ENCODE peak calls at places on chromosomes 11 and 22, in ten cellular contexts. V, E, P, R, S, I, Y, B, U and Q are unnamed samples.

GRCh38 chr22:27107005-27107404 is 449.6 kb downstream of the MIAT start:
- DNase-seq in V (no peak), E (no peak), P (no peak), R (no peak), S (no peak), I (no peak), Y (no peak), B (no peak), U (no peak), Q (no peak)

GRCh38 chr22:31090217-31091085 is 9.3 kb downstream of the SMTN start:
- DNase-seq in V (peak), E (no peak), P (no peak), R (no peak), S (no peak), I (no peak), Y (no peak), B (peak), U (no peak), Q (no peak)

GRCh38 chr22:45615364-45615763 is 56.3 kb upstream of the ATXN10 start:
- DNase-seq in V (no peak), E (no peak), P (no peak), R (no peak), S (no peak), I (no peak), Y (peak), B (no peak), U (no peak), Q (no peak)

GRCh38 chr11:7252683-7253213 is 1.0 kb downstream of the SYT9 start:
- DNase-seq in V (no peak), E (no peak), P (no peak), R (no peak), S (no peak), I (no peak), Y (no peak), B (no peak), U (no peak), Q (no peak)

GRCh38 chr11:84564180-84564866 is 1062.8 kb downstream of the DLG2 start:
- DNase-seq in V (peak), E (no peak), P (peak), R (no peak), S (peak), I (no peak), Y (peak), B (peak), U (peak), Q (peak)

GRCh38 chr22:50048836-50049235 is 9.3 kb downstream of the TTLL8 start:
- DNase-seq in V (no peak), E (no peak), P (no peak), R (no peak), S (no peak), I (no peak), Y (no peak), B (no peak), U (no peak), Q (no peak)

GRCh38 chr11:36452231-36452630 is 57.8 kb downstream of the TRAF6 start:
- DNase-seq in V (no peak), E (no peak), P (no peak), R (no peak), S (peak), I (no peak), Y (no peak), B (no peak), U (peak), Q (no peak)

GRCh38 chr11:46315033-46315738 is 32.1 kb upstream of the DGKZ start:
- DNase-seq in V (peak), E (no peak), P (peak), R (peak), S (no peak), I (no peak), Y (peak), B (peak), U (peak), Q (peak)

GRCh38 chr11:16831281-16832192 is 93.1 kb downstream of the C11orf58 start:
- DNase-seq in V (no peak), E (no peak), P (no peak), R (no peak), S (no peak), I (no peak), Y (no peak), B (no peak), U (no peak), Q (no peak)

GRCh38 chr11:92917927-92918326 is 51.5 kb upstream of the MTNR1B start:
- DNase-seq in V (no peak), E (no peak), P (no peak), R (no peak), S (no peak), I (no peak), Y (peak), B (no peak), U (no peak), Q (no peak)

GRCh38 chr11:69541501-69542313 is 60.2 kb downstream of the LINC01488 start:
- DNase-seq in V (no peak), E (peak), P (no peak), R (no peak), S (no peak), I (no peak), Y (no peak), B (no peak), U (peak), Q (no peak)

GRCh38 chr22:44326549-44326881 is 13.8 kb upstream of the SHISAL1 start:
- DNase-seq in V (peak), E (no peak), P (no peak), R (no peak), S (no peak), I (no peak), Y (no peak), B (no peak), U (no peak), Q (no peak)

GRCh38 chr11:12541588-12542151 is 132.6 kb upstream of the TEAD1 start:
- DNase-seq in V (no peak), E (no peak), P (no peak), R (no peak), S (no peak), I (no peak), Y (no peak), B (no peak), U (no peak), Q (no peak)

GRCh38 chr11:74321487-74322188 is 10.2 kb upstream of the P4HA3 start:
- DNase-seq in V (peak), E (no peak), P (no peak), R (no peak), S (no peak), I (no peak), Y (peak), B (no peak), U (peak), Q (peak)

GRCh38 chr22:23072035-23072910 is 2.0 kb downstream of the GNAZ start:
- DNase-seq in V (no peak), E (no peak), P (no peak), R (no peak), S (no peak), I (no peak), Y (peak), B (no peak), U (peak), Q (no peak)

DNA sequence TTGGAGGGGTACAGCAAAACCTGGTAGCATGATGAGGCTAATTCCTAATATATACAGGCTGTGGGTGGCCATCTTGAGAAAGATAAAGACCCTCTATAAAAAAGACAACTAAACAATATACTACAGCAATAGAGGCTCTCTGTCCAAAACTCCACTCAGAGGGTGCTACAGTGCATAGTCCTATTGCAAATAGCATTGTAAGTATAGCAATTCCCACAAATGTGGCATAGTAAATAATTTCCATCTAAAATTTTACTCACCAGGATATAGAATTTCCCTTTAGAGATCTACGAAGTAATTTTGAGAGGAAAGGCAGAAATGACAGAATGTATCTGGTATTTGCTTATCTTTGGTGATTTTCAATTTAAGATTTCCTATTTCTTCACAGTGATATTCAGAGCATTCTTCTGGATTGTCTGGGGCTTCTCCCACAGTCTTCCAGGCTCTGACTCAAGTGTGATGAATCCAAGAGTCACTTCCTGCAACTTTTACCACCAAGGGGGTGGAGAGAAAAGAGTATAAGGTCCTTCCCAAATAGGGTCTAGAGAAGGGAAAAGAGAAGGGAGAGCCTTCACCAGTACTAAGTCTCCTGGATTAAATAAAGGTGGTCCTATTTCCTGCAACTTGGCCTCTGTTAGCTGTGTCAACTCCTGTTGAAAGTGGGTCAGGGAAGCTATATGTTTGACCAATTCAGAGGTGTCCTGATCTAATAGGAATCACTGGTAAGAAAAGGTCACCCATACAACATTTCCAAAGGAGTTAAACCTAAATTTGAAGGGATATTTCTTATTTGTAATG is 1054.7 kb upstream of the CNTN5 start:
- DNase-seq in V (no peak), E (no peak), P (no peak), R (no peak), S (no peak), I (no peak), Y (peak), B (no peak), U (peak), Q (no peak)
- H3K4me3 ChIP-seq in V (no peak), E (no peak), P (no peak), R (no peak), S (no peak), I (no peak), Y (no peak), B (no peak), U (no peak), Q (no peak)

DNA sequence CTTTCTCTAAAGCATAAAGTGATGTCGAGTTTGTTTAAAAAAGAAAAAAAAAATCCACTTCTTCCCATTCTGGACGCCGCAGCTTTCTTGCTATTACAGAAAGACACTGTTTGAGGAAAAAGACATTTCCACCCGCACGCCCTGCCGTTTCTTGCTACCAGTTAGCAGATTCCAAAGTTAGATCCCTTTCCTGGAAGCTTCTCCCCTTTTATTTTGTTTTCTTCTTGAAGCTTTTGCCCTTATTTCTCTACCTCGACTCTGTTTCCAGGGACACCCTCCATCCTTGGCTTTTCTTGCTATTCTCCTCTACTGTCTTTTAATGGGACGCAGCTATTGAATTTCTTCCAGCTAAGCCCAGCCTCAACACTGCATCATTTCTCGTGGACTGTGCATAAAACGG is 1.5 kb downstream of the GRIA4 start:
- DNase-seq in V (peak), E (no peak), P (no peak), R (no peak), S (no peak), I (no peak), Y (peak), B (no peak), U (no peak), Q (no peak)
- H3K4me3 ChIP-seq in V (peak), E (peak), P (peak), R (no peak), S (no peak), I (no peak), Y (no peak), B (no peak), U (peak), Q (peak)

GRCh38 chr22:21826204-21826603 is 41.2 kb downstream of the MAPK1 start:
- DNase-seq in V (no peak), E (no peak), P (no peak), R (no peak), S (no peak), I (no peak), Y (no peak), B (no peak), U (no peak), Q (no peak)

GRCh38 chr22:21824439-21824912 is 43.0 kb downstream of the MAPK1 start:
- DNase-seq in V (no peak), E (no peak), P (no peak), R (no peak), S (no peak), I (no peak), Y (no peak), B (no peak), U (no peak), Q (no peak)

GRCh38 chr22:21828268-21828638 is 39.2 kb downstream of the MAPK1 start:
- DNase-seq in V (no peak), E (no peak), P (no peak), R (no peak), S (no peak), I (no peak), Y (no peak), B (no peak), U (peak), Q (no peak)

GRCh38 chr22:21827628-21828267 is 39.7 kb downstream of the MAPK1 start:
- DNase-seq in V (no peak), E (no peak), P (no peak), R (no peak), S (no peak), I (no peak), Y (no peak), B (no peak), U (no peak), Q (no peak)

GRCh38 chr22:21823740-21824438 is 43.6 kb downstream of the MAPK1 start:
- DNase-seq in V (no peak), E (no peak), P (no peak), R (no peak), S (no peak), I (no peak), Y (no peak), B (no peak), U (peak), Q (no peak)
- H3K4me3 ChIP-seq in V (no peak), E (no peak), P (no peak), R (no peak), S (no peak), I (no peak), Y (no peak), B (no peak), U (no peak), Q (no peak)

DNA sequence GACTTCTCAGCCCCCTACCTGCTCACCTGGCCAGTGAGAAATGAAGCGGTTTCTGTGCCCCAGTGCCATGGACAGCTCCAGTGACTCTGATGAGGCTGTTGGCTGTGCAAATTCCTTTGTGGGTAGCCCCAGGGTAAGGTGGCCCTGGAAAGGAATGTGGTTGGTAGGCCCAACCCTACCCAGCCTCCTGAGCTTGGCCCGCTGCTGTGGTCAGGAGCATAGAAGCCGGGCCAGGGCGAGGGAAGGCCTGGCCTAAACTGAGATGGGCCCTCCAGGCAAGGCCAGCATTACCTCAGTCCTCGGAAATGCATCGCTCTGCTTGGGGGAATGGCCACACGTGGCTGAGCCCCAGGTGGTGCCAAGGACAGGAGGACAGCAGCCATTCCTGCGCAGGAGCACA is 16.9 kb downstream of the DAGLA start:
- DNase-seq in V (no peak), E (no peak), P (no peak), R (no peak), S (no peak), I (no peak), Y (peak), B (no peak), U (no peak), Q (no peak)
- H3K4me3 ChIP-seq in V (no peak), E (no peak), P (no peak), R (no peak), S (no peak), I (no peak), Y (no peak), B (no peak), U (no peak), Q (no peak)

DNA sequence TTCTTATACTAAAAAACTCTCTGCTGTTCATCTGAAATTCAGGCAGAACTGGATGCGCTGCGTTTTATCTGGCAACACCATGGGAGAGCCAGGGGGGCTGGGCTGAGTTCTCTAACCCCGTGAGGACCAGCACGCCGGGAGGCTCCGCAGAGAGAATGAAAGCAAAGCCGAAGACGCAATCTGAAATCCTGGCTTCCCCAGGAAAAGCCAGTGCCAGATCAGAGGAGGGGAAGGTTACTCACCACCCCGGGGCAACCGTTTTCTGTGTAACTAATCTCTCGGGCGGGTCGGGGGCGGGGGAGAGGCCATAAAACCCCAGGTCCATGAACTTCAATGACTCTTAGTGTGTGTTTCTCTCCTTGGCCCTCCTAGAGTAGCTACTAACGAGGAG is 99.4 kb downstream of the SHANK2 start:
- DNase-seq in V (no peak), E (no peak), P (no peak), R (no peak), S (no peak), I (no peak), Y (peak), B (no peak), U (peak), Q (peak)
- H3K4me3 ChIP-seq in V (no peak), E (peak), P (no peak), R (no peak), S (no peak), I (no peak), Y (no peak), B (no peak), U (peak), Q (peak)

GRCh38 chr11:108591893-108592292 is 1.7 kb downstream of the EXPH5 start:
- DNase-seq in V (no peak), E (no peak), P (no peak), R (no peak), S (no peak), I (no peak), Y (no peak), B (no peak), U (no peak), Q (no peak)
- H3K4me3 ChIP-seq in V (no peak), E (no peak), P (peak), R (no peak), S (no peak), I (peak), Y (no peak), B (no peak), U (no peak), Q (no peak)

GRCh38 chr11:88308576-88308975 is 29.0 kb downstream of the CTSC start:
- DNase-seq in V (no peak), E (no peak), P (no peak), R (no peak), S (no peak), I (no peak), Y (peak), B (no peak), U (no peak), Q (no peak)
- H3K4me3 ChIP-seq in V (no peak), E (no peak), P (no peak), R (no peak), S (no peak), I (no peak), Y (no peak), B (no peak), U (no peak), Q (no peak)

GRCh38 chr22:20155330-20156041 is 4.6 kb upstream of the CCDC188 start:
- DNase-seq in V (peak), E (no peak), P (peak), R (no peak), S (peak), I (no peak), Y (no peak), B (peak), U (no peak), Q (no peak)
- H3K4me3 ChIP-seq in V (peak), E (no peak), P (no peak), R (no peak), S (no peak), I (peak), Y (no peak), B (no peak), U (no peak), Q (no peak)